ENCODE peak calls at places on chromosomes 7 and 10, in four cellular contexts. G is heart left ventricle, S is left ventricle myocardium inferior, N is GM12878. A is an unnamed sample.

GRCh38 chr7:23570592-23571200 is 26.5 kb upstream of the CCDC126 start:
- DNase-seq in G (peak; percentile 48), N (peak; percentile 60), S (peak; percentile 61), A (peak; percentile 72)

GRCh38 chr7:152054377-152055230 is 29.1 kb downstream of the GALNT11 start:
- DNase-seq in N (no peak), S (peak; percentile 31), G (peak; percentile 48), A (peak; percentile 34)

GRCh38 chr7:29564455-29565185 is 985 bp downstream of the PRR15 start:
- DNase-seq in G (peak; percentile 56), S (peak; percentile 48), N (no peak), A (peak; percentile 32)

GRCh38 chr7:11009631-11010030 is 36.0 kb downstream of the PHF14 start:
- DNase-seq in G (no peak), N (no peak), S (no peak), A (no peak)

GRCh38 chr10:79069325-79070090 is 742 bp downstream of the ZMIZ1 start:
- DNase-seq in G (peak; percentile 58), N (no peak), S (peak; percentile 67), A (peak; percentile 67)

GRCh38 chr10:4652111-4653010 is 173.6 kb upstream of the AKR1E2 start:
- DNase-seq in S (no peak), G (no peak), N (no peak), A (no peak)

GRCh38 chr10:50325449-50326188 is 74.3 kb upstream of the ASAH2 start:
- DNase-seq in S (peak; percentile 43), N (no peak), G (peak; percentile 23), A (peak; percentile 34)

GRCh38 chr7:19520392-19520791 is 188.4 kb downstream of the POLR1F start:
- DNase-seq in S (no peak), N (no peak), G (no peak), A (no peak)

GRCh38 chr10:52706347-52707070 is 66.1 kb downstream of the MBL2 start:
- DNase-seq in N (no peak), S (no peak), G (no peak), A (no peak)

GRCh38 chr10:408223-408622 is 273.0 kb downstream of the ZMYND11 start:
- DNase-seq in N (no peak), S (no peak), G (no peak), A (no peak)

GRCh38 chr10:77855404-77856155 is 71.0 kb downstream of the DLG5 start:
- DNase-seq in N (no peak), S (no peak), G (no peak), A (no peak)

GRCh38 chr10:45602082-45602730 is 70.4 kb downstream of the ZFAND4 start:
- DNase-seq in G (no peak), N (no peak), S (no peak), A (no peak)

GRCh38 chr7:98119257-98119918 is 12.7 kb downstream of the LMTK2 start:
- DNase-seq in N (no peak), S (no peak), G (no peak), A (no peak)

GRCh38 chr7:33883566-33883965 is 21.8 kb upstream of the BMPER start:
- DNase-seq in N (no peak), G (no peak), S (no peak), A (no peak)

GRCh38 chr7:107016312-107016711 is 28.2 kb upstream of the PRKAR2B start:
- DNase-seq in N (no peak), G (no peak), S (no peak), A (no peak)

GRCh38 chr10:93993782-93994668 is at the start of gene PLCE1:
- DNase-seq in G (peak; percentile 49), S (peak; percentile 38), N (no peak), A (peak; percentile 46)

GRCh38 chr10:58836991-58837390 is 324.3 kb downstream of the BICC1 start:
- DNase-seq in S (no peak), G (no peak), N (no peak), A (no peak)

GRCh38 chr10:22534849-22535604 is 179.4 kb downstream of the PIP4K2A start:
- DNase-seq in G (no peak), S (no peak), N (no peak), A (no peak)

GRCh38 chr10:3046941-3047621 is 20.3 kb upstream of the PFKP start:
- DNase-seq in S (no peak), N (no peak), G (no peak), A (no peak)

GRCh38 chr10:79387466-79387973 is 40.3 kb downstream of the PPIF start:
- DNase-seq in G (peak; percentile 7), S (peak; percentile 9), N (no peak), A (no peak)

GRCh38 chr10:45557275-45557905 is 115.2 kb downstream of the ZFAND4 start:
- DNase-seq in S (no peak), N (no peak), G (no peak), A (no peak)

GRCh38 chr10:66983482-66983818 is 57.6 kb downstream of the LRRTM3 start:
- DNase-seq in N (no peak), G (no peak), S (no peak), A (no peak)

GRCh38 chr7:143351574-143351973 is 10.9 kb downstream of the FAM131B start:
- DNase-seq in G (no peak), N (no peak), S (no peak), A (no peak)

GRCh38 chr7:143347950-143348349 is 14.6 kb downstream of the FAM131B start:
- DNase-seq in S (no peak), G (no peak), N (no peak), A (no peak)

GRCh38 chr7:143352506-143353130 is 9.9 kb downstream of the FAM131B start:
- DNase-seq in S (no peak), N (no peak), G (no peak), A (no peak)

GRCh38 chr7:143354376-143354775 is 8.1 kb downstream of the FAM131B start:
- DNase-seq in N (no peak), G (no peak), S (no peak), A (no peak)

DNA sequence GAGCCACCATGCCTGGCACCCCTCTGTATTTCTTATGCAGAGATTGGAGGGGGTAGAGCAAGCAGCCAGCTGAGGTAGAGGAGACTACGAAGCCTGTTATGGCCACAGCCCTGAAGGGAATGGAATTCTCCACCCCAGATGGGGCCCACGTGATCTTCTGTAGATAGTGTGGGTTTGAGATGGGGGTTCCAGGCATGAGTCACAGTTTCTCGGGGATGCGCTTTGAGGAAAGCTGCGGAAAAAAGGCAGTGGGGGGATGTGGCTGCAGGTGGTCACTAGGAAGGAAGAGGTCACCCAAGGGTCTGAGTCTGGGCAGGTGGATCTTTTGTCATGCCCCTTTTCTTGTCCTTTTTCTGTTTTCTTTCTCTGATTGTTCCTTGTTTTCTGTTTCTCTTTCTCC is 11.5 kb downstream of the FAM131B start:
- DNase-seq in N (no peak), S (no peak), G (no peak), A (no peak)
- H3K4me3 ChIP-seq in N (no peak overlapping the region), S (no peak overlapping the region), G (no peak overlapping the region), A (no peak overlapping the region)

GRCh38 chr10:34812771-34813170 is 2.3 kb downstream of the PARD3 start:
- DNase-seq in S (no peak), N (no peak), G (no peak), A (no peak)

GRCh38 chr10:34813626-34814227 is 1.4 kb downstream of the PARD3 start:
- DNase-seq in N (no peak), S (no peak), G (peak; percentile 29), A (peak; percentile 20)

GRCh38 chr10:34816067-34817002 is 1.2 kb upstream of the PARD3 start:
- DNase-seq in S (no peak), N (no peak), G (no peak), A (no peak)

GRCh38 chr10:34815174-34816066 is at the start of gene PARD3:
- DNase-seq in G (peak; percentile 73), S (peak; percentile 71), N (no peak), A (peak; percentile 77)

DNA sequence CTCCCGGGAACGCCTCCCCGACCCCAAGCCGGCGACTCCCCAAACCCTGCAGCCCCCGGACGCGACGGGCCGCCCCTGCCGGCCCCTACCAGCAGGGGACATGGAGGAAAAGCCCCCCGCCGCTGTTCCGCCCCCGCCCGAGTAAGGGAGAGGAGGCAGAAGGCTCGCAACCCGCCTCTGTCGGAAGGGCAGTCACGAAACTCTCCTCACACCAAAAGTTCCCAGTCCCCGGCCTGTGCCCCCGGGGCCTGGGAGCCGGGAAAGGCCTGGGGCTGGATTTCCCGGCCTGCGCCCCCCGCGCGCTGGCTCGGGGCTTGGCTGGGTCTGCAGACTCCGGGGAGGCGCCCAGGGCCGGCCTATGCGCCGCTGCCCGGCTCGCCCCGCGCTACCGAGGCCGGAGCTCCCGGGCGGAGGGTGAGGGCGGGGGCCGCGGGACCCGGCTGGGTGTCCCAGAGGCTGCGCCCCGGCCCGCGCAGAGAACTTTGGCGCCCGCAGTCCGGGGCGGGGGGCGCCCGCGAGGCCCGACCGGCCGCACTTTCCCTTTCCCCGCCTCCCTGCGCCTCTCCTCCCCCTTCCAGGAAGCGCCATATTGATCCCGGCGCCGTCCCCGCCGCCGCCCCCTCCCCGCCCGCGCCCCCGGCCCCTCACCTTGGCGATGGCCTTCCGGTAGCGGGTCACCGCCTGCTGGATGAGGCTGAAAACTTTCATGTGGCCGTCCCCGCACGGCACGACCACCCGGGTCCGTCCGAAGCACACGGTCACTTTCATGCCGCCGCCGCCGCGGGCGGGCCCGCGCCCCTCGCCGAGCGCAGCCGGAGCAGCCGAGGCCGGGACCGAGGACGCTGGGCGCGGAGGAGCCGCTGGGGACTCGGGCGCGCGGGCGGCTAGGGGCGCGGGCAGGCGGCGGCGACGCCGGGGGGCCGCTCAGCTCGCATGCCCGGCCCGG is 595 bp downstream of the PARD3 start:
- DNase-seq in G (peak; percentile 61), S (peak; percentile 57), N (no peak), A (peak; percentile 53)
- TF ChIP-seq CTCF in G (no peak), S (peak; percentile 3), N (no peak), A (no peak)

DNA sequence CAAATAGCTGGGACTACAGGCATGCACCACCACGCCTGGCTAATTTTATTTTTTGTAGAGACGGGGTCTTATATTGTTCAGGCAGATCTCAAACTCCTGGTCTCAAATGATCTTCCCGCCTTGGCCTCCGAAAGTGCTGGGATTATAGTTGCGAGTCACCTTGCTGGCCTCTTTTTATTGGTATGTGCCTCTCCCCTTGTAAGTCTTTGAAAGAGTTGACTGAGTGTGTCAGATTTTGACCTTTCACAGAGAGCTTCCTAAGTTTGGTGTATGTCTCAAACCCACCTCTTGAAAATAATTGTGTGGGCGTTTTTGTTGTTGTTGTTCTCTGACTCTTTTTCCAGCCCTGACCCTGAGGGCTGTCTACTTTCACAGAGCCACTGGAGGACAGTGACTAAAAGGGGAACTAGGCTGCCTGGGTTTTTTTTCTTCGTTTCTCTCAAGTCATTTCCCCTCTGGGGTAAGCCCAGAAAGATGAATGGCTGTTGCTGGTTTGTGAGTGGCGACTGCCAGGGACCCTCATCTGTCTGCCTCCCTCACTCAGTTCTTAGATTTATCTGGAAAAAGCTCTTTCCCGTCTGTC is 262.8 kb downstream of the ZEB1 start:
- DNase-seq in N (peak; percentile 58), S (no peak), G (peak; percentile 23), A (peak; percentile 27)
- H3K4me3 ChIP-seq in N (no peak overlapping the region), S (no peak overlapping the region), G (no peak overlapping the region), A (no peak overlapping the region)

DNA sequence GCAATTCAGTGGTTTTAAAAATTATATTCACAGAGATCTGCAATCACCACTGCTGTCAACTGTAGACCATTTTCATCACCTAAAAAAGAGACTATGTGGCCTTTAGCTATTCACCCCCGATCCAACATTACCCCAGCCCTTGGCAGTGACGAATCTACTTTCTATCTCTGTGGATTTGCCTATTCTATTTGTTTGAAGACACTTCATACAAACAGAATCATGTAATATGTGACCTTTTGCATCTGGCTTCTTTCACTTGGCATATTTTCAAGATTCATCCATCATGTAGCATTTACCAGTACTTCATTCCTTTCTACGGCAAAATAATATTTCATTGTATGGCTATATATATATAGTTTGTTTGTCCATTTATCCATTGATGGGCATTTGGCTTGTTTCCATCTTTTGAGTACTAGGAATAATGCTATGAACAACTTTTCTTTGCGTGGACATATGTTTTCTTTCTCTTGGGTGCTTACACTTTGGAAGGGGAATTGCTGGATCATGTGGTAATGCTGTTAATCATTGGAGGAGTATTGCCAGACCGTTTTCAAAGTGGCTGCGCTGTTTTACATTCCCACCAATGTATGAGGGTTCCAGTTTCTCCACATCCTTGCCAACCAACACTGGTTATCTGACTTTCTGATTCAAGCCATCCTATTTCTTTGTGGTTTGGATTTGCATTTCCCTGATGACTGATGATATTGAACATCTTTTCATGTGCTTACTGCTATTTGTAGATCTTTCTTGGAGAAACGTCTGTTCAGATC is 22.3 kb downstream of the ADAMTS14 start:
- DNase-seq in N (no peak), G (no peak), S (no peak), A (no peak)
- TF ChIP-seq CTCF in N (no peak), G (no peak), S (no peak), A (no peak)

A was measured in heart right ventricle.